ENCODE peak calls at places on chromosomes 11 and 22, in nine cellular contexts. E is psoas muscle, G is choroid plexus epithelial cell, D is uterus, Z is heart left ventricle, U is fibroblast of mammary gland, M is AG04450, T is astrocyte of the spinal cord, L is MM.1S. Q is an unnamed sample.

GRCh38 chr11:105000167-105000566 is 22.8 kb downstream of the CASP5 start:
- DNase-seq in L (no peak), M (no peak), D (no peak), U (peak; percentile 27), T (no peak), Z (no peak), G (peak; percentile 26), E (no peak), Q (peak; percentile 11)

GRCh38 chr22:37283393-37283937 is 1.2 kb downstream of the CYTH4 start:
- DNase-seq in T (no peak), D (no peak), U (no peak), M (no peak), Z (peak; percentile 70), L (no peak), E (no peak), G (no peak), Q (no peak)

GRCh38 chr11:35859311-35859710 is 84.6 kb upstream of the LDLRAD3 start:
- DNase-seq in T (no peak), G (peak; percentile 24), Z (no peak), D (no peak), M (no peak), U (peak; percentile 11), E (no peak), L (no peak), Q (peak; percentile 63)

GRCh38 chr22:40819741-40820140 is 595 bp upstream of the SLC25A17 start:
- DNase-seq in M (no peak), L (peak; percentile 19), E (no peak), G (peak; percentile 51), D (no peak), T (no peak), U (peak; percentile 49), Z (no peak), Q (peak; percentile 49)

GRCh38 chr11:35007277-35007676 is 90.9 kb downstream of the PDHX start:
- DNase-seq in L (peak; percentile 25), E (no peak), G (no peak), D (no peak), U (no peak), Z (no peak), T (no peak), M (no peak), Q (no peak)

GRCh38 chr22:47154621-47155081 is 392.2 kb downstream of the TBC1D22A start:
- DNase-seq in Z (peak; percentile 73), L (no peak), M (peak; percentile 38), G (peak; percentile 20), E (peak; percentile 52), D (peak; percentile 72), U (peak; percentile 65), T (peak; percentile 73), Q (peak; percentile 76)

GRCh38 chr22:36465232-36466021 is 16.0 kb downstream of the TXN2 start:
- DNase-seq in G (peak; percentile 94), U (peak; percentile 85), M (peak; percentile 83), T (peak; percentile 93), Z (peak; percentile 80), E (peak; percentile 91), L (no peak), D (peak; percentile 79), Q (peak; percentile 93)

GRCh38 chr11:70191495-70192140 is 11.5 kb upstream of the FADD start:
- DNase-seq in E (peak; percentile 74), L (peak; percentile 61), M (no peak), Z (peak; percentile 90), U (peak; percentile 40), T (peak; percentile 56), G (peak; percentile 68), D (peak; percentile 66), Q (peak; percentile 59)

GRCh38 chr22:17158176-17158567 is 905 bp downstream of the HDHD5 start:
- DNase-seq in Z (no peak), U (no peak), D (no peak), G (no peak), M (no peak), L (no peak), E (no peak), T (no peak), Q (no peak)

GRCh38 chr22:17155941-17156340 is 3.1 kb downstream of the HDHD5 start:
- DNase-seq in D (no peak), L (no peak), M (no peak), E (no peak), G (no peak), U (no peak), Z (no peak), T (no peak), Q (no peak)

GRCh38 chr22:17159504-17159951 is 451 bp upstream of the HDHD5 start:
- DNase-seq in Z (peak; percentile 69), M (no peak), U (peak; percentile 56), E (peak; percentile 57), L (no peak), D (no peak), T (peak; percentile 56), G (peak; percentile 37), Q (peak; percentile 38)

GRCh38 chr22:17157714-17158113 is 1.4 kb downstream of the HDHD5 start:
- DNase-seq in L (no peak), G (no peak), E (no peak), D (no peak), U (no peak), Z (no peak), T (no peak), M (no peak), Q (no peak)

DNA sequence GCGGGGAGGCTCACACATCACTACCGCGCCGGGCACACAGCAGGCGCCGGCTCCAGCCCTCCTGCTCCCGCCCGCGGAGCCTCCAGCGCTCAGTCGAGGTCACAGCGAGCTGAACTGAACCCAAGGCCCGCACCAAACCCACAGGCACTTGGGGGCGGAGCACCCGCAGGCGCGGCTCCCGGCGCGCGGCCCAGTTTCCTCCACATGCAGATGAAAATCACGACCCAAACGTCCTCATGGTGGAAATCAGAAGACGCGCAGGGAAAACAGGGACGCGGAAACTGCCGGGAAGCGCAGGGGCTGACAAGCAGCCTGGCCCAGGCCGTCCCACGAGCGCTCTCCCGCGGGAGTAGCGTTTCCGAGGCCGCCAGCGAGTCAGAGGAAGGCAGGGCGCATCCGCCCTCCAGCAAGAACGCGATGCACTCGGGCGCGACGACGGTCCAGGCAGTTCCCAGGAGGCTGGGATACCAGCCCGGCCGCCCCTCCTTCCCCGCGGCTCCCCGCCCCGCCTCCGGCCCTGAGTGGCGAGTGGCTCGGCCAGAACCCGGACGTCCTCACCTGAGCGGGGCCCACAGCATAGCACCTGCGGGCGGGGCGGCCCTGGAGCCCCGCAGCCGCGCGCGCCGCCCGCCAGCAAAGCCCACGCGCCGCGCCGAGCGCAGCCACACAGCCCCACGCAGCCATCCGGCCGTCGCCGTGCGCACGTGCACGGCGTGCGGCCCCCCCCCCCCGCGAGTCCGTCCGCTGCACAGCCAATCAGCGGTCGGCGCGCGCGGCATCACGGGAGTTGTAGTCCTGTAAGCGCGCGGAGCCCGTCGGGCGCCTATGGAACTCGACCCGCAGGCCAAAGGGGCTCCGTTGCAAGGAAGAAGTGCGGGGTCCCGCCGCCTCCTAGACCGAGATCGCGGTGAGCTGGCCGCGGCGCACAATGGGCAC is at the start of gene HDHD5:
- DNase-seq in L (peak; percentile 89), M (peak; percentile 49), T (peak; percentile 89), E (peak; percentile 94), U (peak; percentile 75), D (peak; percentile 84), Z (peak; percentile 96), G (peak; percentile 88), Q (peak; percentile 87)
- TF ChIP-seq CTCF in L (no peak), M (no peak), T (no peak), E (no peak), U (no peak), D (no peak), Z (no peak), G (no peak), Q (no peak)

DNA sequence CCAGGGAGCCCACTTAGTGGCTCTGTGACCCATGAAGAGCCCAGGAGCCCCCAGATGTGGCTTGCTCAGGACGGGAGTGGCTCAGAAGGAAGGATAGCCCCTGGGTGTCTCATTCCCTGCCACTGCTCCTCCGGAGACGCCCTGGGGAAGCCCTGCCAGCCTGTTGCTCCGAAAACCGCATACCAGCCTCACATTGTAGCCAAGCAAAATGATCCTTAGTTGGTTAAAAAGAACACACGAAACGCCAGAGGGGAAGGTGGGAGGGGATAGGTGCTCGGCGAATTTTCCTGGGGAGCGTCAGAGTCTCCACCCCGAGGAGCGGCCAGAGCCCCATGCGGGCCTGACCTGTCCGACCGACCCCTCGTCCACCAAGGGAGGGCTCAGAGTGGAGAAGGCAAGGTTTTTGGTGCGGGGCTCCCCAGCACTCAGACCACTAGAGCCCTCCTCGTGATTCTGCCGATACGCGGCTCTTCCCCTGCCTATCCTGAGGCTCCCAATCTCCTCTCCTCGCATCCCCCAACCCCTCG is 39.5 kb downstream of the DIXDC1 start:
- DNase-seq in T (peak; percentile 17), U (no peak), L (no peak), Z (no peak), M (no peak), D (peak; percentile 57), G (peak; percentile 17), E (peak; percentile 28), Q (no peak)
- H3K4me3 ChIP-seq in T (peak overlapping the region; percentile 75), U (peak overlapping the region; percentile 81), L (no peak overlapping the region), Z (peak overlapping the region; percentile 63), M (peak overlapping the region; percentile 76), D (peak overlapping the region; percentile 76), G (peak overlapping the region; percentile 73), E (peak overlapping the region; percentile 89), Q (peak overlapping the region; percentile 72)

DNA sequence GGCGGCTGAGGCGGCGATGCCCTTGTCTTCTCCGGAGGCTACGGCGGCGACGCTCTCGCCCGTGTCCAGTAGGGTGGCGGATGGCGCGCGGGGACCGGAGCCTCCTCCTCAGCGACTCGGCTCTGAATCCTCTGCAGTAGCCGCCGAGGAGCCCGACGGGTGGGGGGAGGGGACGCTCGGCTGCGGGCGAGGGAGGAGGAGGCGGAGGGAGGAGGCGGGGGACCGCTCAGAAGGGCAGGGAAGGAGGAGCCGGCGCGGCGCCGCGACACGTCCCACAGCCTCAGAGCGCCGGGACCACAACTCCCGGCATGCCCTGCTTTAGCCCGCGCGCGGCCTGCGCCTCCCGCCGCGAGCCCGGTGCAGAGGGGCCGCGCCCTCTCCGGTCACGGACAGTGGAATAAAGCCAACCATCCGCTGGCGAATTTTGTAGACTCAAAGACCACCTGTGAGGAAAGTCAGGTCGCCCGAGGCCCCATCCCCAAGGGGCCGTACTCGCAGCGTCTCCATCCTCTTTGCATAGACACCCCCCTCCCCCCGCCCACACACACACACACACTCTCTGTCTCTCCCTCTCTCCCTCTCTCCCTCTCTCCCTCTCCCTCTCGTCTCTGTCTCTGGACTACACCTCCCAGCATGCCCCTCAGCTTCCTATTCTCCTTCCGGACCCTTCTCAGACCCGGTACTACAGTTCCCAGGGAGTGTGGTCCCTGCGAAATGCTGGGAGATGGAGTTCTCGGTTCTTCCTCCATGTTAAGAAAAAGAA is at the start of gene FAM168A:
- DNase-seq in T (peak; percentile 98), Z (peak; percentile 98), L (peak; percentile 95), U (peak; percentile 97), D (peak; percentile 94), M (peak; percentile 92), E (peak; percentile 96), G (peak; percentile 99), Q (peak; percentile 98)
- TF ChIP-seq CTCF in T (no peak), Z (peak; percentile 14), L (peak; percentile 31), U (no peak), D (no peak), M (no peak), E (peak; percentile 35), G (no peak), Q (no peak)

DNA sequence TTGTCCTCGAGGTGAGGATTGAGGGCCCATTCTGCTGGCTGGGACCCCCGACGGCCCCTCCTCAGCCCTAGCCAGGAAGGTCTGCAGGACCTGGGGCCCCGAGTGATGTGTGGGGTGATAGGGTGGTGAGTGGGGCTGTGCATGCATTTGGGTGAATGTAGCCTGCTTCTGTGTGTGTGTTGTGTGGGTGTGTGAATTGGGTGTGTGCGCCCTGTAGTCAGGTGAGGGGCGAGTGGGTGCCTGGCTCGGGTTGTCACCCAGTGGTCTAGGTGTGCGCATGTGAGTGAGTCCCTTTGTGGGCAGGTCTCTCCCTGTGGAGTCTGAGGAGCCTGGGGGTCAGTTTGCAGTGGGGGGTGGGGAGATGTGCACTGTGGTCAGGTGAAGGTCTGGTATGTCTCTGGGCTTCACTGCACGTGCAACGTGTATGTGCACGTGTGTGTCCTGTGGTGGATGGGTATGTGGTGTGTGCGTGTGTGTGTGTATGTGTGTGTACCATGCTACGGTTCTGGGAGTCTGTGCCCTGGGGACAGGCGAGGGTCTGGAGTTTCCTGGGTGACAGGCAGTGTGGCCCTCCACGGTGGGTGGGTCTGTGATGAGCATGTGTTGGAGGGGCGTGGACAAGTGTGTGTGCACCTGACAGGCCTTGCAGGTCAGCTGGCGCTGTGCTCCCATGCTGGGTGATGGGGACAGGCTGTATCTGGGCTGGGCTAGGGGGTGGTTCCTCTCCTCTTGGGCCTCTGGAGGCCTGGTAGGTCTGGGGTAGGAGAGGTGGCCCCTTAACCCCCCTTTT is 1.0 kb downstream of the TMEM151A start:
- DNase-seq in T (no peak), D (no peak), U (no peak), G (no peak), E (no peak), M (no peak), Z (no peak), L (no peak), Q (no peak)
- H3K4me3 ChIP-seq in T (no peak overlapping the region), D (no peak overlapping the region), U (no peak overlapping the region), G (peak overlapping the region; percentile 34), E (peak overlapping the region; percentile 65), M (no peak overlapping the region), Z (no peak overlapping the region), L (no peak overlapping the region), Q (no peak overlapping the region)